ENCODE peak calls at places on chromosomes 6 and 20, in five cellular contexts. One of them, this sample, is unnamed.

GRCh38 chr20:44733341-44734069 is 12.2 kb upstream of the KCNK15 start:
- DNase-seq in kidney tubule cell: peak
- DNase-seq in Caki2: peak
- DNase-seq in nephron progenitor cell: peak
- DNase-seq in CD8-positive, alpha-beta T cell: peak
- DNase-seq in this sample: peak

GRCh38 chr6:149336529-149336928 is 19.0 kb downstream of the TAB2 start:
- DNase-seq in nephron progenitor cell: no peak
- DNase-seq in kidney tubule cell: peak
- DNase-seq in CD8-positive, alpha-beta T cell: no peak
- DNase-seq in Caki2: no peak
- DNase-seq in this sample: no peak

GRCh38 chr20:24497851-24498250 is 28.4 kb downstream of the SYNDIG1 start:
- DNase-seq in CD8-positive, alpha-beta T cell: no peak
- DNase-seq in Caki2: peak
- DNase-seq in kidney tubule cell: peak
- DNase-seq in nephron progenitor cell: no peak
- DNase-seq in this sample: no peak

GRCh38 chr20:46568570-46569129 is 18.2 kb upstream of the OCSTAMP start:
- DNase-seq in CD8-positive, alpha-beta T cell: no peak
- DNase-seq in kidney tubule cell: peak
- DNase-seq in nephron progenitor cell: no peak
- DNase-seq in Caki2: no peak
- DNase-seq in this sample: peak

GRCh38 chr20:1327241-1327653 is 1.7 kb downstream of the SDCBP2 start:
- DNase-seq in nephron progenitor cell: no peak
- DNase-seq in kidney tubule cell: peak
- DNase-seq in CD8-positive, alpha-beta T cell: peak
- DNase-seq in Caki2: no peak
- DNase-seq in this sample: peak

GRCh38 chr6:154613137-154613676 is 102.7 kb upstream of the CNKSR3 start:
- DNase-seq in nephron progenitor cell: no peak
- DNase-seq in Caki2: peak
- DNase-seq in CD8-positive, alpha-beta T cell: no peak
- DNase-seq in kidney tubule cell: peak
- DNase-seq in this sample: no peak

GRCh38 chr6:65299236-65299635 is 407.8 kb downstream of the EYS start:
- DNase-seq in CD8-positive, alpha-beta T cell: no peak
- DNase-seq in nephron progenitor cell: no peak
- DNase-seq in kidney tubule cell: no peak
- DNase-seq in Caki2: no peak
- DNase-seq in this sample: no peak

GRCh38 chr6:119497988-119498727 is 148.6 kb upstream of the MAN1A1 start:
- DNase-seq in nephron progenitor cell: no peak
- DNase-seq in CD8-positive, alpha-beta T cell: no peak
- DNase-seq in kidney tubule cell: no peak
- DNase-seq in Caki2: no peak
- DNase-seq in this sample: no peak

GRCh38 chr6:169215201-169215661 is 38.4 kb downstream of the THBS2 start:
- DNase-seq in Caki2: no peak
- DNase-seq in CD8-positive, alpha-beta T cell: no peak
- DNase-seq in nephron progenitor cell: no peak
- DNase-seq in kidney tubule cell: no peak
- DNase-seq in this sample: no peak

GRCh38 chr6:12580296-12580695 is 136.3 kb upstream of the PHACTR1 start:
- DNase-seq in nephron progenitor cell: no peak
- DNase-seq in CD8-positive, alpha-beta T cell: no peak
- DNase-seq in kidney tubule cell: peak
- DNase-seq in Caki2: peak
- DNase-seq in this sample: no peak

GRCh38 chr20:61218886-61219480 is 33.1 kb upstream of the CDH4 start:
- DNase-seq in nephron progenitor cell: no peak
- DNase-seq in kidney tubule cell: peak
- DNase-seq in Caki2: peak
- DNase-seq in CD8-positive, alpha-beta T cell: no peak
- DNase-seq in this sample: no peak

GRCh38 chr6:5012531-5012930 is 8.7 kb upstream of the RPP40 start:
- DNase-seq in Caki2: no peak
- DNase-seq in CD8-positive, alpha-beta T cell: no peak
- DNase-seq in nephron progenitor cell: no peak
- DNase-seq in kidney tubule cell: no peak
- DNase-seq in this sample: no peak

GRCh38 chr6:43505718-43506117 is 4.4 kb downstream of the LRRC73 start:
- DNase-seq in Caki2: no peak
- DNase-seq in CD8-positive, alpha-beta T cell: no peak
- DNase-seq in kidney tubule cell: no peak
- DNase-seq in nephron progenitor cell: no peak
- DNase-seq in this sample: no peak

GRCh38 chr6:155201461-155202226 is 62.2 kb upstream of the CLDN20 start:
- DNase-seq in Caki2: peak
- DNase-seq in nephron progenitor cell: no peak
- DNase-seq in kidney tubule cell: peak
- DNase-seq in CD8-positive, alpha-beta T cell: no peak
- DNase-seq in this sample: no peak

GRCh38 chr6:142728367-142728766 is 216.6 kb downstream of the HIVEP2 start:
- DNase-seq in Caki2: no peak
- DNase-seq in CD8-positive, alpha-beta T cell: no peak
- DNase-seq in kidney tubule cell: peak
- DNase-seq in nephron progenitor cell: no peak
- DNase-seq in this sample: peak

GRCh38 chr6:52964318-52964717 is 30.8 kb downstream of the GSTA4 start:
- DNase-seq in kidney tubule cell: no peak
- DNase-seq in nephron progenitor cell: no peak
- DNase-seq in Caki2: no peak
- DNase-seq in CD8-positive, alpha-beta T cell: no peak
- DNase-seq in this sample: no peak

GRCh38 chr6:106512958-106513480 is 116.3 kb downstream of the RTN4IP1 start:
- DNase-seq in kidney tubule cell: no peak
- DNase-seq in CD8-positive, alpha-beta T cell: no peak
- DNase-seq in Caki2: no peak
- DNase-seq in nephron progenitor cell: no peak
- DNase-seq in this sample: no peak

GRCh38 chr6:41939848-41940758 is 1.5 kb downstream of the CCND3 start:
- DNase-seq in Caki2: peak
- DNase-seq in nephron progenitor cell: peak
- DNase-seq in kidney tubule cell: peak
- DNase-seq in CD8-positive, alpha-beta T cell: no peak
- DNase-seq in this sample: peak

GRCh38 chr6:92114797-92115196 is 1304.6 kb downstream of the EPHA7 start:
- DNase-seq in Caki2: no peak
- DNase-seq in nephron progenitor cell: no peak
- DNase-seq in kidney tubule cell: no peak
- DNase-seq in CD8-positive, alpha-beta T cell: no peak
- DNase-seq in this sample: no peak

GRCh38 chr6:90158945-90159344 is 137.7 kb downstream of the BACH2 start:
- DNase-seq in CD8-positive, alpha-beta T cell: no peak
- DNase-seq in kidney tubule cell: no peak
- DNase-seq in Caki2: no peak
- DNase-seq in nephron progenitor cell: no peak
- DNase-seq in this sample: no peak

GRCh38 chr20:20712004-20712473 is 405 bp downstream of the RALGAPA2 start:
- DNase-seq in CD8-positive, alpha-beta T cell: no peak
- DNase-seq in kidney tubule cell: peak
- DNase-seq in Caki2: no peak
- DNase-seq in nephron progenitor cell: no peak
- DNase-seq in this sample: peak

GRCh38 chr6:43149260-43149659 is 21.8 kb upstream of the SRF start:
- DNase-seq in CD8-positive, alpha-beta T cell: no peak
- DNase-seq in kidney tubule cell: no peak
- DNase-seq in Caki2: no peak
- DNase-seq in nephron progenitor cell: no peak
- DNase-seq in this sample: no peak

GRCh38 chr6:73566954-73567591 is 46.2 kb upstream of the EEF1A1 start:
- DNase-seq in Caki2: peak
- DNase-seq in nephron progenitor cell: no peak
- DNase-seq in CD8-positive, alpha-beta T cell: no peak
- DNase-seq in kidney tubule cell: peak
- DNase-seq in this sample: peak

GRCh38 chr20:54219751-54220426 is 12.0 kb downstream of the PFDN4 start:
- DNase-seq in kidney tubule cell: peak
- DNase-seq in CD8-positive, alpha-beta T cell: no peak
- DNase-seq in nephron progenitor cell: no peak
- DNase-seq in Caki2: no peak
- DNase-seq in this sample: no peak

GRCh38 chr6:90219168-90219985 is 77.3 kb downstream of the BACH2 start:
- DNase-seq in kidney tubule cell: peak
- DNase-seq in CD8-positive, alpha-beta T cell: no peak
- DNase-seq in nephron progenitor cell: peak
- DNase-seq in Caki2: no peak
- DNase-seq in this sample: peak

GRCh38 chr20:44068780-44069191 is 118.2 kb downstream of the JPH2 start:
- DNase-seq in CD8-positive, alpha-beta T cell: peak
- DNase-seq in nephron progenitor cell: no peak
- DNase-seq in kidney tubule cell: no peak
- DNase-seq in Caki2: no peak
- DNase-seq in this sample: no peak

GRCh38 chr6:69783124-69783523 is 13.7 kb downstream of the LMBRD1 start:
- DNase-seq in CD8-positive, alpha-beta T cell: no peak
- DNase-seq in Caki2: no peak
- DNase-seq in nephron progenitor cell: no peak
- DNase-seq in kidney tubule cell: no peak
- DNase-seq in this sample: no peak

GRCh38 chr6:26296857-26297648 is 67.9 kb upstream of the BTN3A2 start:
- DNase-seq in kidney tubule cell: peak
- DNase-seq in Caki2: peak
- DNase-seq in nephron progenitor cell: no peak
- DNase-seq in CD8-positive, alpha-beta T cell: no peak
- DNase-seq in this sample: no peak

GRCh38 chr6:12621766-12622165 is 94.8 kb upstream of the PHACTR1 start:
- DNase-seq in CD8-positive, alpha-beta T cell: no peak
- DNase-seq in nephron progenitor cell: no peak
- DNase-seq in Caki2: no peak
- DNase-seq in kidney tubule cell: no peak
- DNase-seq in this sample: no peak

GRCh38 chr6:118886641-118887040 is 7.3 kb upstream of the ASF1A start:
- DNase-seq in kidney tubule cell: no peak
- DNase-seq in nephron progenitor cell: no peak
- DNase-seq in CD8-positive, alpha-beta T cell: no peak
- DNase-seq in Caki2: no peak
- DNase-seq in this sample: no peak

GRCh38 chr6:99838607-99839006 is 155.4 kb downstream of the MCHR2 start:
- DNase-seq in nephron progenitor cell: no peak
- DNase-seq in kidney tubule cell: no peak
- DNase-seq in CD8-positive, alpha-beta T cell: no peak
- DNase-seq in Caki2: no peak
- DNase-seq in this sample: no peak

GRCh38 chr6:101545171-101545570 is 151.7 kb downstream of the GRIK2 start:
- DNase-seq in CD8-positive, alpha-beta T cell: no peak
- DNase-seq in Caki2: no peak
- DNase-seq in kidney tubule cell: no peak
- DNase-seq in nephron progenitor cell: no peak
- DNase-seq in this sample: no peak

GRCh38 chr20:5170341-5170740 is 43.5 kb downstream of the CDS2 start:
- DNase-seq in CD8-positive, alpha-beta T cell: no peak
- DNase-seq in Caki2: no peak
- DNase-seq in kidney tubule cell: no peak
- DNase-seq in nephron progenitor cell: no peak
- DNase-seq in this sample: no peak

GRCh38 chr6:30769088-30769852 is 24.9 kb upstream of the IER3 start:
- DNase-seq in Caki2: peak
- DNase-seq in kidney tubule cell: peak
- DNase-seq in nephron progenitor cell: peak
- DNase-seq in CD8-positive, alpha-beta T cell: peak
- DNase-seq in this sample: peak